ENCODE peak calls at places on chromosomes 6 and 20, in four cellular contexts. I, X, H and U are unnamed samples.

GRCh38 chr6:105819774-105820173 is 266.4 kb upstream of the PRDM1 start:
- DNase-seq in I (no peak), X (no peak), H (no peak), U (no peak)

GRCh38 chr6:125201961-125202729 is 48.6 kb downstream of the TPD52L1 start:
- DNase-seq in X (peak; percentile 27), I (peak; percentile 57), H (no peak), U (no peak)

GRCh38 chr6:131453803-131454202 is 119.2 kb upstream of the ARG1 start:
- DNase-seq in I (no peak), X (no peak), H (no peak), U (no peak)

GRCh38 chr6:125444234-125444949 is 142.6 kb upstream of the HDDC2 start:
- DNase-seq in H (peak; percentile 82), I (peak; percentile 72), X (no peak), U (no peak)

GRCh38 chr20:13563854-13564253 is 74.9 kb downstream of the TASP1 start:
- DNase-seq in X (no peak), H (no peak), I (no peak), U (no peak)

GRCh38 chr6:82419088-82419720 is 55.6 kb downstream of the TPBG start:
- DNase-seq in H (no peak), I (no peak), X (no peak), U (no peak)

GRCh38 chr6:29531668-29532067 is 27.9 kb downstream of the UBD start:
- DNase-seq in I (no peak), X (no peak), H (no peak), U (no peak)

GRCh38 chr6:31476515-31477139 is 21.3 kb upstream of the MICB start:
- DNase-seq in X (no peak), I (no peak), H (no peak), U (no peak)

GRCh38 chr6:146785001-146785585 is 186.3 kb downstream of the ADGB start:
- DNase-seq in H (no peak), I (no peak), X (peak; percentile 20), U (peak; percentile 66)

GRCh38 chr6:4451101-4451500 is 315.7 kb upstream of the ECI2 start:
- DNase-seq in H (no peak), I (no peak), X (no peak), U (no peak)

GRCh38 chr6:124393536-124393935 is 568.7 kb upstream of the RNF217 start:
- DNase-seq in H (no peak), X (no peak), I (no peak), U (no peak)

GRCh38 chr20:25280574-25281535 is 33.0 kb downstream of the PYGB start:
- DNase-seq in H (peak; percentile 3), X (no peak), I (peak; percentile 19), U (no peak)

GRCh38 chr6:162907876-162908481 is 180.2 kb downstream of the PACRG start:
- DNase-seq in I (no peak), X (no peak), H (no peak), U (no peak)

GRCh38 chr6:133340557-133340956 is 99.4 kb downstream of the EYA4 start:
- DNase-seq in I (no peak), H (no peak), X (no peak), U (peak; percentile 80)

GRCh38 chr20:53652859-53653520 is 59.4 kb upstream of the ZNF217 start:
- DNase-seq in I (no peak), X (no peak), H (no peak), U (peak; percentile 46)
- H3K4me1 ChIP-seq in I (peaks cover 26% of the 10 kb centered on the region), X (peaks cover 36% of the 10 kb centered on the region), H (peaks cover 44% of the 10 kb centered on the region), U (peaks cover 36% of the 10 kb centered on the region)

GRCh38 chr20:9514072-9514460 is 324 bp upstream of the LAMP5 start:
- DNase-seq in H (no peak), X (no peak), I (no peak), U (no peak)
- H3K4me3 ChIP-seq in H (no peak overlapping the region), X (no peak overlapping the region), I (no peak overlapping the region), U (no peak overlapping the region)

GRCh38 chr6:129686941-129687627 is 22.9 kb downstream of the ARHGAP18 start:
- DNase-seq in X (no peak), I (no peak), H (no peak), U (peak; percentile 75)
- H3K4me1 ChIP-seq in X (peaks cover 82% of the 10 kb centered on the region), I (peaks cover 32% of the 10 kb centered on the region), H (peaks cover 64% of the 10 kb centered on the region), U (no peaks in the 10 kb centered on the region)

GRCh38 chr6:169559001-169559441 is 142.8 kb downstream of the WDR27 start:
- DNase-seq in X (no peak), I (no peak), H (no peak), U (no peak)
- H3K4me3 ChIP-seq in X (no peak overlapping the region), I (no peak overlapping the region), H (no peak overlapping the region), U (no peak overlapping the region)

GRCh38 chr6:138106665-138107077 is 548 bp downstream of the PERP start:
- DNase-seq in I (no peak), X (no peak), H (no peak), U (no peak)

GRCh38 chr6:138105880-138106664 is 1.1 kb downstream of the PERP start:
- DNase-seq in H (no peak), X (no peak), I (no peak), U (peak; percentile 27)

GRCh38 chr6:138105446-138105845 is 1.8 kb downstream of the PERP start:
- DNase-seq in X (no peak), I (no peak), H (no peak), U (no peak)

GRCh38 chr6:138103876-138104275 is 3.3 kb downstream of the PERP start:
- DNase-seq in X (no peak), I (no peak), H (no peak), U (no peak)

GRCh38 chr6:138104618-138105213 is 2.5 kb downstream of the PERP start:
- DNase-seq in I (no peak), X (no peak), H (no peak), U (no peak)
- H3K4me1 ChIP-seq in I (peaks cover 28% of the 10 kb centered on the region), X (no peaks in the 10 kb centered on the region), H (peaks cover 21% of the 10 kb centered on the region), U (peaks cover 16% of the 10 kb centered on the region)